ENCODE peak calls at places on chromosomes 2 and 18, in eight cellular contexts. I, P, H, S, A, R, E and B are unnamed samples.

GRCh38 chr2:105746177-105747080 is 1.7 kb downstream of the NCK2 start:
- DNase-seq in I (peak; percentile 59), P (peak; percentile 60), H (peak; percentile 64), S (peak; percentile 70), A (peak; percentile 87), R (no peak), E (peak; percentile 85), B (no peak)

GRCh38 chr18:65990944-65991708 is 240.3 kb downstream of the CDH7 start:
- DNase-seq in I (no peak), P (no peak), H (no peak), S (no peak), A (no peak), R (no peak), E (no peak), B (no peak)

GRCh38 chr2:13821255-13821880 is 811.1 kb upstream of the LRATD1 start:
- DNase-seq in I (no peak), P (no peak), H (peak; percentile 63), S (no peak), A (no peak), R (peak; percentile 75), E (no peak), B (no peak)

GRCh38 chr2:9144047-9144446 is 62.6 kb upstream of the ASAP2 start:
- DNase-seq in I (no peak), P (no peak), H (no peak), S (no peak), A (no peak), R (no peak), E (no peak), B (no peak)

GRCh38 chr2:205797866-205798265 is 115.6 kb downstream of the NRP2 start:
- DNase-seq in I (no peak), P (no peak), H (no peak), S (no peak), A (no peak), R (no peak), E (no peak), B (no peak)

GRCh38 chr2:26033270-26033768 is 565 bp upstream of the RAB10 start:
- DNase-seq in I (no peak), P (no peak), H (peak; percentile 87), S (no peak), A (no peak), R (no peak), E (peak; percentile 74), B (peak; percentile 87)

GRCh38 chr2:233089851-233090250 is 29.7 kb downstream of the INPP5D start:
- DNase-seq in I (no peak), P (no peak), H (no peak), S (no peak), A (no peak), R (no peak), E (no peak), B (no peak)

GRCh38 chr18:50286391-50287027 is 983 bp downstream of the CXXC1 start:
- DNase-seq in I (no peak), P (peak; percentile 36), H (peak; percentile 30), S (no peak), A (no peak), R (no peak), E (peak; percentile 52), B (peak; percentile 56)

GRCh38 chr2:103525757-103526156 is 763.9 kb downstream of the TMEM182 start:
- DNase-seq in I (no peak), P (no peak), H (no peak), S (no peak), A (no peak), R (no peak), E (no peak), B (no peak)

GRCh38 chr2:11359865-11360264 is 15.4 kb upstream of the ROCK2 start:
- DNase-seq in I (no peak), P (no peak), H (no peak), S (no peak), A (no peak), R (no peak), E (no peak), B (no peak)

GRCh38 chr2:109260886-109261700 is 132.1 kb downstream of the SH3RF3 start:
- DNase-seq in I (no peak), P (no peak), H (peak; percentile 12), S (no peak), A (no peak), R (no peak), E (no peak), B (no peak)

GRCh38 chr2:190862591-190862991 is 18.0 kb upstream of the GLS start:
- DNase-seq in I (no peak), P (no peak), H (peak; percentile 67), S (no peak), A (no peak), R (no peak), E (no peak), B (no peak)

GRCh38 chr2:109058215-109058614 is 69.2 kb upstream of the EDAR start:
- DNase-seq in I (no peak), P (peak; percentile 47), H (no peak), S (no peak), A (no peak), R (no peak), E (no peak), B (no peak)